ENCODE peak calls at places on chromosomes 4 and X, in four cellular contexts. Y is GM12878, V is HepG2, P is K562. H is an unnamed sample.

GRCh38 chr4:177047851-177048174 is 255.1 kb upstream of the VEGFC start:
- DNase-seq in Y (no peak), V (no peak), P (no peak), H (no peak)

GRCh38 chr4:75054089-75054488 is 121.2 kb downstream of the PARM1 start:
- DNase-seq in Y (no peak), V (no peak), P (no peak), H (no peak)

GRCh38 chr4:141860974-141861373 is 224.6 kb downstream of the IL15 start:
- DNase-seq in Y (no peak), V (no peak), P (no peak), H (no peak)

GRCh38 chr4:88893961-88894360 is 163.0 kb downstream of the FAM13A start:
- DNase-seq in Y (no peak), V (no peak), P (no peak), H (no peak)

GRCh38 chr4:185426960-185427688 is 1.4 kb upstream of the UFSP2 start:
- DNase-seq in Y (no peak), V (no peak), P (no peak), H (no peak)

GRCh38 chr4:74751856-74752255 is 42.5 kb downstream of the BTC start:
- DNase-seq in Y (no peak), V (no peak), P (no peak), H (no peak)

GRCh38 chrX:31213941-31214340 is 142.1 kb upstream of the FTHL17 start:
- DNase-seq in Y (no peak), V (no peak), P (peak), H (peak)

GRCh38 chrX:119488749-119489148 is 20.5 kb downstream of the SLC25A5 start:
- DNase-seq in Y (no peak), V (peak), P (no peak), H (peak)

GRCh38 chr4:184355111-184355604 is 119.2 kb downstream of the IRF2 start:
- DNase-seq in Y (peak), V (peak), P (peak), H (no peak)

GRCh38 chr4:40608628-40609027 is 21.0 kb downstream of the RBM47 start:
- DNase-seq in Y (no peak), V (no peak), P (no peak), H (no peak)

GRCh38 chr4:163448541-163449203 is 24.9 kb downstream of the TKTL2 start:
- DNase-seq in Y (no peak), V (no peak), P (no peak), H (no peak)

GRCh38 chr4:101102114-101102752 is 245.1 kb downstream of the PPP3CA start:
- DNase-seq in Y (no peak), V (no peak), P (no peak), H (no peak)

GRCh38 chrX:1491851-1492349 is 39.2 kb upstream of the ASMTL start:
- DNase-seq in Y (peak), V (peak), P (peak), H (peak)

GRCh38 chr4:133969202-133969873 is 232.3 kb downstream of the PABPC4L start:
- DNase-seq in Y (no peak), V (no peak), P (no peak), H (no peak)

GRCh38 chr4:139665079-139665689 is 435 bp upstream of the MGST2 start:
- DNase-seq in Y (no peak), V (no peak), P (no peak), H (no peak)

GRCh38 chrX:72299891-72300630 is 5.7 kb downstream of the CITED1 start:
- DNase-seq in Y (no peak), V (no peak), P (no peak), H (no peak)

GRCh38 chr4:117588771-117589170 is 445.5 kb upstream of the NDST3 start:
- DNase-seq in Y (no peak), V (no peak), P (no peak), H (no peak)

GRCh38 chr4:40918330-40918729 is 168.6 kb downstream of the NSUN7 start:
- DNase-seq in Y (no peak), V (no peak), P (no peak), H (no peak)

GRCh38 chr4:126604273-126604867 is 1028.4 kb upstream of the INTU start:
- DNase-seq in Y (no peak), V (peak), P (peak), H (peak)

GRCh38 chr4:150224896-150225591 is 146.8 kb downstream of the DCLK2 start:
- DNase-seq in Y (no peak), V (no peak), P (no peak), H (no peak)

GRCh38 chrX:137747231-137747630 is 181.3 kb downstream of the ZIC3 start:
- DNase-seq in Y (no peak), V (no peak), P (no peak), H (no peak)

GRCh38 chr4:98606879-98607278 is 51.5 kb downstream of the TSPAN5 start:
- DNase-seq in Y (no peak), V (no peak), P (no peak), H (no peak)
- TF ChIP-seq TARDBP in Y (no peak), V (no peak), P (no peak), H (no peak)

GRCh38 chr4:38132843-38133662 is 172.9 kb downstream of the PTTG2 start:
- DNase-seq in Y (peak), V (peak), P (no peak), H (no peak)

GRCh38 chr4:38133711-38134480 is 173.7 kb downstream of the PTTG2 start:
- DNase-seq in Y (no peak), V (no peak), P (no peak), H (no peak)

GRCh38 chr4:38130884-38131283 is 170.7 kb downstream of the PTTG2 start:
- DNase-seq in Y (no peak), V (no peak), P (no peak), H (no peak)

GRCh38 chr4:38131371-38132139 is 171.4 kb downstream of the PTTG2 start:
- DNase-seq in Y (peak), V (no peak), P (no peak), H (no peak)

DNA sequence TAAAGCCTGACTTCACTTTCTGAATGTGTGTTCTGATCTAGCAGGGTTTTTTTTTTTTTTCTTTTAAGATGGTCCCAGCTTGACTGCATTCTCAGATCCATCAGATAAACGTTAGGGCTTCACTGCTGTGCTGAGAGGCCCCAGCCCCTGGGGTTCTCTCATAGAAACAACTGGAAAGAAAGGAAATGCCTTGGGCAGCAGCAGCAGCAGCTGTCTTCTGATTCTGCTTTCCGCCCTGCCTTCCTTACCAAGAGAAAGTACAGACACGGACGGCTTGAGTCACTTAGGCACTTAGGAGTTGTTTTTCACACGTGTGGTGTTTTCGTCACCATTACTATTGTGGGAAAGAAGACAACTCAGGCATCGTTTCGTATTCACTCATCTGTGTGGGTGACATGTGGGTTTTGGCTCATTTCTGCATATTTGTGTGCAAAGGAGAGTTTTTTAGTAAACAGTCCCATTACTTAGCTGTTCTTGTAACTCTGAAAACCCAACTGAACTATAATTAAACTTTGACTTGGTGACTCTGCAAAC is 172.0 kb downstream of the PTTG2 start:
- DNase-seq in Y (peak), V (no peak), P (no peak), H (no peak)
- TF ChIP-seq TARDBP in Y (no peak), V (no peak), P (no peak), H (no peak)

DNA sequence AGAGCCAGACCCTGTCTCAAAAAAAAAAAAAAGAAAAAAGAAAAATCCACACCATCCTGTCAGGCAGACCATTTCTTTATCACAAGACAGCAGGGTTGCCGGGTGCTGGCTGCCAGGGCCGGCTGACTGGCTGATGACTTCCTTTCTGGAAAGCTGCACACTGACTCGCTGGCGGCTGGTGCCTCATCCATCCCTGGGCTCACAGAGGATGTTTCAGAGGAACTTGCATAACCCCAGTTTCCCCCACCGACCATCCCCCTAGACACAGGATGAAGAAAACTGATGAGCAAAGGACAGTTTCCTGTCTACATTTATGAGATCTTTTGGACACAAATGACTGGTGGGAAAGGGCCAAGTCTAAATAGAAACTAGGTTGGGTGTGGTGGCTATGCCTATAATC is 14.1 kb downstream of the HPSE start:
- DNase-seq in Y (no peak), V (no peak), P (no peak), H (no peak)
- TF ChIP-seq TARDBP in Y (no peak), V (no peak), P (no peak), H (no peak)

DNA sequence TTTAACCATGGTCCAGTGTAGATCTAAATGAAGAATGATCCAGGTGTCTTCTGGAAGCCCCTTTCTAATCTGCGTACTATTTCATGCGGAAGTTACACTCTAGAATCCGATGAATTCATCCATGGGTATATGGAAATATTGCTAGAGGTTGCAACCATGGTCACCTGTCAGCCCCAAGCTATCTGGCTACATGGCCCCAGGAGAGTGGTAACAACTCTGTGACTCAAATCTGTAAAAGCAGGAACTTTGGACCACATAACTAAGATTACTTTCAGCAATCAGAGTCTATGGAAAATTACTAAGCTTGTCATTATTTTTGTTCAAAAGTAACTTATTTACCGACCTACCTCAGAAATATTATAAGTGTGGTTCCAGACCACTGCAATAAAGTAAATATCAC is 150.6 kb upstream of the MED14 start:
- DNase-seq in Y (no peak), V (no peak), P (no peak), H (no peak)
- TF ChIP-seq TARDBP in Y (no peak), V (no peak), P (no peak), H (no peak)

GRCh38 chr4:58732973-58733372 is 1622.8 kb upstream of the IGFBP7 start:
- DNase-seq in Y (no peak), V (no peak), P (no peak), H (peak)
- TF ChIP-seq TARDBP in Y (no peak), V (no peak), P (no peak), H (no peak)